ENCODE peak calls at places on chromosome 14, in eight cellular contexts. One of them, this sample, is unnamed.

GRCh38 chr14:68689426-68689825 is 103.4 kb downstream of the ZFP36L1 start:
- DNase-seq in IMR-90: no peak
- DNase-seq in A549: no peak
- DNase-seq in epithelial cell of esophagus: no peak
- DNase-seq in heart right ventricle: no peak
- DNase-seq in cardiac fibroblast: no peak
- DNase-seq in fibroblast of the aortic adventitia: no peak
- DNase-seq in NB4: no peak
- DNase-seq in this sample: no peak

GRCh38 chr14:69008411-69008810 is 29.3 kb upstream of the ACTN1 start:
- DNase-seq in A549: no peak
- DNase-seq in NB4: no peak
- DNase-seq in fibroblast of the aortic adventitia: peak
- DNase-seq in epithelial cell of esophagus: no peak
- DNase-seq in heart right ventricle: no peak
- DNase-seq in cardiac fibroblast: peak
- DNase-seq in IMR-90: peak
- DNase-seq in this sample: peak

GRCh38 chr14:20935303-20935984 is 19.8 kb upstream of the RNASE2 start:
- DNase-seq in NB4: no peak
- DNase-seq in cardiac fibroblast: no peak
- DNase-seq in epithelial cell of esophagus: no peak
- DNase-seq in A549: no peak
- DNase-seq in IMR-90: no peak
- DNase-seq in fibroblast of the aortic adventitia: no peak
- DNase-seq in heart right ventricle: no peak
- DNase-seq in this sample: no peak

GRCh38 chr14:104393898-104394605 is 185.5 kb upstream of the C14orf180 start:
- DNase-seq in cardiac fibroblast: no peak
- DNase-seq in heart right ventricle: peak
- DNase-seq in NB4: peak
- DNase-seq in fibroblast of the aortic adventitia: no peak
- DNase-seq in IMR-90: no peak
- DNase-seq in epithelial cell of esophagus: no peak
- DNase-seq in A549: no peak
- DNase-seq in this sample: no peak

GRCh38 chr14:88078525-88078924 is 73.6 kb downstream of the GPR65 start:
- DNase-seq in heart right ventricle: no peak
- DNase-seq in fibroblast of the aortic adventitia: no peak
- DNase-seq in cardiac fibroblast: no peak
- DNase-seq in epithelial cell of esophagus: no peak
- DNase-seq in IMR-90: no peak
- DNase-seq in NB4: no peak
- DNase-seq in A549: no peak
- DNase-seq in this sample: no peak

GRCh38 chr14:94464290-94464689 is 11.7 kb upstream of the SERPINA11 start:
- DNase-seq in fibroblast of the aortic adventitia: no peak
- DNase-seq in epithelial cell of esophagus: no peak
- DNase-seq in A549: no peak
- DNase-seq in IMR-90: no peak
- DNase-seq in cardiac fibroblast: no peak
- DNase-seq in heart right ventricle: no peak
- DNase-seq in NB4: no peak
- DNase-seq in this sample: no peak

GRCh38 chr14:88604213-88604612 is 41.4 kb downstream of the ZC3H14 start:
- DNase-seq in heart right ventricle: no peak
- DNase-seq in cardiac fibroblast: no peak
- DNase-seq in fibroblast of the aortic adventitia: no peak
- DNase-seq in A549: no peak
- DNase-seq in IMR-90: no peak
- DNase-seq in epithelial cell of esophagus: no peak
- DNase-seq in NB4: no peak
- DNase-seq in this sample: no peak

GRCh38 chr14:54772451-54772881 is 130.2 kb downstream of the GCH1 start:
- DNase-seq in IMR-90: peak
- DNase-seq in A549: no peak
- DNase-seq in epithelial cell of esophagus: peak
- DNase-seq in heart right ventricle: no peak
- DNase-seq in fibroblast of the aortic adventitia: peak
- DNase-seq in NB4: no peak
- DNase-seq in cardiac fibroblast: peak
- DNase-seq in this sample: peak

GRCh38 chr14:63275611-63276010 is 43.1 kb downstream of the GPHB5 start:
- DNase-seq in fibroblast of the aortic adventitia: no peak
- DNase-seq in cardiac fibroblast: no peak
- DNase-seq in heart right ventricle: no peak
- DNase-seq in A549: no peak
- DNase-seq in IMR-90: no peak
- DNase-seq in NB4: no peak
- DNase-seq in epithelial cell of esophagus: no peak
- DNase-seq in this sample: no peak

GRCh38 chr14:103618999-103619398 is 10.0 kb upstream of the KLC1 start:
- DNase-seq in NB4: no peak
- DNase-seq in A549: no peak
- DNase-seq in epithelial cell of esophagus: peak
- DNase-seq in cardiac fibroblast: peak
- DNase-seq in fibroblast of the aortic adventitia: no peak
- DNase-seq in IMR-90: peak
- DNase-seq in heart right ventricle: no peak
- DNase-seq in this sample: no peak

GRCh38 chr14:21102472-21103164 is 1.8 kb downstream of the TMEM253 start:
- DNase-seq in NB4: no peak
- DNase-seq in fibroblast of the aortic adventitia: no peak
- DNase-seq in A549: no peak
- DNase-seq in cardiac fibroblast: no peak
- DNase-seq in heart right ventricle: no peak
- DNase-seq in epithelial cell of esophagus: no peak
- DNase-seq in IMR-90: no peak
- DNase-seq in this sample: no peak

GRCh38 chr14:106308839-106309389 is 782.5 kb downstream of the TMEM121 start:
- DNase-seq in fibroblast of the aortic adventitia: no peak
- DNase-seq in heart right ventricle: no peak
- DNase-seq in epithelial cell of esophagus: no peak
- DNase-seq in cardiac fibroblast: peak
- DNase-seq in NB4: peak
- DNase-seq in A549: peak
- DNase-seq in IMR-90: no peak
- DNase-seq in this sample: no peak
- TF ChIP-seq CTCF in fibroblast of the aortic adventitia: peak
- TF ChIP-seq CTCF in heart right ventricle: peak
- TF ChIP-seq CTCF in epithelial cell of esophagus: no peak
- TF ChIP-seq CTCF in cardiac fibroblast: peak
- TF ChIP-seq CTCF in NB4: peak
- TF ChIP-seq CTCF in A549: peak
- TF ChIP-seq CTCF in IMR-90: peak
- TF ChIP-seq CTCF in this sample: peak

DNA sequence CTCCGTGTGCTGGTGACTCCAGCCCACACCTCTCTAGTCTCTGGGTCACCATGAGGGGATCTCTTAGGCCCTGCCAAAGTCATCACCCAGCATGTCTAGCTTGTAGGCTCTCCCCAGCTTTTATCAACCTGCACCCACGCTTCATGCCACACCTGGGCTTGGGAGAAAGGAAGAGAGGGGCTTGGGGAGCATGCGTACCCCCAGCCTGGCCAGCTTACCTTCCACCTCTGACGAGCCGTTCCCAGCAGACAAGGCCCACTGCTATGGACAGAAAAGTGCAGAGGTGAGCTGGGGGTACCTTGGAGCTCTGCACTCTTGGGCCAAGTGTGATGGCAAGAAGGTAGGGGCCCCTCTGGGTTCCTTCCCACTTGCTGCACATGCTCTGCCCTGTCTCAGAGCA is 1.7 kb downstream of the PGF start:
- DNase-seq in IMR-90: no peak
- DNase-seq in epithelial cell of esophagus: no peak
- DNase-seq in NB4: no peak
- DNase-seq in fibroblast of the aortic adventitia: no peak
- DNase-seq in heart right ventricle: no peak
- DNase-seq in A549: no peak
- DNase-seq in cardiac fibroblast: no peak
- DNase-seq in this sample: no peak
- H3K4me3 ChIP-seq in IMR-90: no peak
- H3K4me3 ChIP-seq in epithelial cell of esophagus: peak
- H3K4me3 ChIP-seq in NB4: no peak
- H3K4me3 ChIP-seq in fibroblast of the aortic adventitia: no peak
- H3K4me3 ChIP-seq in heart right ventricle: peak
- H3K4me3 ChIP-seq in A549: no peak
- H3K4me3 ChIP-seq in cardiac fibroblast: peak
- H3K4me3 ChIP-seq in this sample: peak

GRCh38 chr14:99611639-99612038 is 7.6 kb upstream of the CCDC85C start:
- DNase-seq in NB4: no peak
- DNase-seq in fibroblast of the aortic adventitia: no peak
- DNase-seq in cardiac fibroblast: no peak
- DNase-seq in epithelial cell of esophagus: no peak
- DNase-seq in heart right ventricle: no peak
- DNase-seq in IMR-90: no peak
- DNase-seq in A549: no peak
- DNase-seq in this sample: no peak

GRCh38 chr14:99612065-99612736 is 8.2 kb upstream of the CCDC85C start:
- DNase-seq in cardiac fibroblast: no peak
- DNase-seq in IMR-90: no peak
- DNase-seq in NB4: no peak
- DNase-seq in fibroblast of the aortic adventitia: no peak
- DNase-seq in A549: no peak
- DNase-seq in heart right ventricle: no peak
- DNase-seq in epithelial cell of esophagus: peak
- DNase-seq in this sample: no peak

GRCh38 chr14:99606359-99606758 is 2.4 kb upstream of the CCDC85C start:
- DNase-seq in epithelial cell of esophagus: no peak
- DNase-seq in heart right ventricle: no peak
- DNase-seq in IMR-90: no peak
- DNase-seq in NB4: no peak
- DNase-seq in A549: no peak
- DNase-seq in fibroblast of the aortic adventitia: no peak
- DNase-seq in cardiac fibroblast: no peak
- DNase-seq in this sample: no peak

GRCh38 chr14:99608591-99608990 is 4.6 kb upstream of the CCDC85C start:
- DNase-seq in NB4: no peak
- DNase-seq in cardiac fibroblast: no peak
- DNase-seq in epithelial cell of esophagus: no peak
- DNase-seq in heart right ventricle: no peak
- DNase-seq in IMR-90: no peak
- DNase-seq in fibroblast of the aortic adventitia: no peak
- DNase-seq in A549: no peak
- DNase-seq in this sample: no peak

DNA sequence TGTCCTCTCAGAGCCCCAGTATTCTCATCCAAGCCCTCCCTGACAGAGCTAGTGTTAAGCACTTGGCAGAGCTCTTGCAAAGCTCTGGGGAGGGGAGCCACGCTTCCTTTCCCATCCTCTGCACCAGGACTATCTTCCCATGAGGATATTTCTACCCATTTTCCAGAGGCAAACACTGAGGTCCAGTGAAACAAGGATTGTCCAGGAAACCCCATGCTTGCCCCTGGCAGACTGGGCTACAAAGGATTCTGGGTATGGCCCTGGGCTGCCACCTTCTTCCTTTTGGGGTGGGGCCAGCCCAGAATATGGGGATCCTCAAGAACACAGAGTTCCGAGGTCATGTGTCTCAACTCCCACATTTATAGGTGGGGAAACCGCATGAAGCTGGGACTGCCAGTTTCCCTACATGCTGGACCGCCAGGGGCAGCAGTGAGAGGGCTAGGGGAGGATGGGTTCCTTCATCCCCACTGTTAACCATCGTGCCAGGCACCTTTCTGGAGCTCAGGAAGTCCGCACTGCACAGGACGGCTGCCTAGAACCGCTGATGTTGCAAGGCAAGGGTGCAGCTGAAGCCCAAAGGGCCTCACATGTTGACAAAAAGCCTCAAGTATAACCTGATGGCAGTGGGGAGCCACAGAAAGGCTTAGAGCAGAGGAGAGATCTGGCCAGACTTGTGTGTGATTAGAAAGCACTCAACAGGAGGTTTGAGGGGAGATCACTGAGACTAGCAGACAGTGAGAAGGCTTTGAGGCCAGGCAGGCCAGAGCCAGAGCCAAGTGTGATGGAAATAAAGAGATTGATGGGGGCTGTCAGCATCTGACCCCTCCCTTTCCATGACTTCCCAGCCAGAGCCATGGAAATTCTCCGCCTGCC is 5.5 kb upstream of the CCDC85C start:
- DNase-seq in fibroblast of the aortic adventitia: peak
- DNase-seq in A549: peak
- DNase-seq in epithelial cell of esophagus: peak
- DNase-seq in IMR-90: peak
- DNase-seq in cardiac fibroblast: no peak
- DNase-seq in NB4: no peak
- DNase-seq in heart right ventricle: no peak
- DNase-seq in this sample: no peak
- TF ChIP-seq CTCF in fibroblast of the aortic adventitia: peak
- TF ChIP-seq CTCF in A549: peak
- TF ChIP-seq CTCF in epithelial cell of esophagus: peak
- TF ChIP-seq CTCF in IMR-90: peak
- TF ChIP-seq CTCF in cardiac fibroblast: no peak
- TF ChIP-seq CTCF in NB4: no peak
- TF ChIP-seq CTCF in heart right ventricle: no peak
- TF ChIP-seq CTCF in this sample: no peak

GRCh38 chr14:77311217-77311616 is 9.5 kb downstream of the POMT2 start:
- DNase-seq in cardiac fibroblast: peak
- DNase-seq in fibroblast of the aortic adventitia: peak
- DNase-seq in heart right ventricle: no peak
- DNase-seq in NB4: peak
- DNase-seq in epithelial cell of esophagus: peak
- DNase-seq in A549: no peak
- DNase-seq in IMR-90: no peak
- DNase-seq in this sample: no peak

GRCh38 chr14:77313374-77313773 is 7.3 kb downstream of the POMT2 start:
- DNase-seq in NB4: no peak
- DNase-seq in epithelial cell of esophagus: no peak
- DNase-seq in cardiac fibroblast: no peak
- DNase-seq in heart right ventricle: no peak
- DNase-seq in fibroblast of the aortic adventitia: no peak
- DNase-seq in IMR-90: no peak
- DNase-seq in A549: no peak
- DNase-seq in this sample: no peak

GRCh38 chr14:77315115-77315944 is 5.4 kb downstream of the POMT2 start:
- DNase-seq in epithelial cell of esophagus: no peak
- DNase-seq in NB4: no peak
- DNase-seq in fibroblast of the aortic adventitia: no peak
- DNase-seq in heart right ventricle: no peak
- DNase-seq in A549: no peak
- DNase-seq in cardiac fibroblast: no peak
- DNase-seq in IMR-90: no peak
- DNase-seq in this sample: no peak

GRCh38 chr14:77314539-77314938 is 6.1 kb downstream of the POMT2 start:
- DNase-seq in cardiac fibroblast: no peak
- DNase-seq in epithelial cell of esophagus: no peak
- DNase-seq in heart right ventricle: no peak
- DNase-seq in fibroblast of the aortic adventitia: no peak
- DNase-seq in IMR-90: no peak
- DNase-seq in NB4: no peak
- DNase-seq in A549: no peak
- DNase-seq in this sample: no peak

GRCh38 chr14:77314043-77314442 is 6.6 kb downstream of the POMT2 start:
- DNase-seq in epithelial cell of esophagus: peak
- DNase-seq in A549: peak
- DNase-seq in fibroblast of the aortic adventitia: peak
- DNase-seq in cardiac fibroblast: peak
- DNase-seq in NB4: no peak
- DNase-seq in IMR-90: peak
- DNase-seq in heart right ventricle: no peak
- DNase-seq in this sample: peak
- H3K4me3 ChIP-seq in epithelial cell of esophagus: no peak
- H3K4me3 ChIP-seq in A549: no peak
- H3K4me3 ChIP-seq in fibroblast of the aortic adventitia: no peak
- H3K4me3 ChIP-seq in cardiac fibroblast: no peak
- H3K4me3 ChIP-seq in NB4: no peak
- H3K4me3 ChIP-seq in IMR-90: no peak
- H3K4me3 ChIP-seq in heart right ventricle: no peak
- H3K4me3 ChIP-seq in this sample: no peak

GRCh38 chr14:80862983-80863382 is 78.6 kb downstream of the CEP128 start:
- DNase-seq in cardiac fibroblast: peak
- DNase-seq in A549: no peak
- DNase-seq in IMR-90: no peak
- DNase-seq in heart right ventricle: no peak
- DNase-seq in fibroblast of the aortic adventitia: peak
- DNase-seq in NB4: no peak
- DNase-seq in epithelial cell of esophagus: no peak
- DNase-seq in this sample: peak
- TF ChIP-seq CTCF in cardiac fibroblast: no peak
- TF ChIP-seq CTCF in A549: peak
- TF ChIP-seq CTCF in IMR-90: peak
- TF ChIP-seq CTCF in heart right ventricle: no peak
- TF ChIP-seq CTCF in fibroblast of the aortic adventitia: peak
- TF ChIP-seq CTCF in NB4: no peak
- TF ChIP-seq CTCF in epithelial cell of esophagus: no peak
- TF ChIP-seq CTCF in this sample: peak

This sample was measured in fibroblast of pulmonary artery.